ENCODE peak calls at places on chromosomes 11 and 22, in six cellular contexts. One of them, this sample, is unnamed.

GRCh38 chr11:11841121-11841604 is 609 bp upstream of the USP47 start:
- DNase-seq in germinal center: no peak
- DNase-seq in EL: peak; percentile 45
- DNase-seq in suprapubic skin: peak; percentile 69
- DNase-seq in retina: no peak
- DNase-seq in HT-29: peak; percentile 53
- DNase-seq in this sample: no peak

GRCh38 chr11:70627219-70627618 is 228.9 kb downstream of the CTTN start:
- DNase-seq in EL: no peak
- DNase-seq in germinal center: no peak
- DNase-seq in suprapubic skin: no peak
- DNase-seq in HT-29: peak; percentile 15
- DNase-seq in retina: no peak
- DNase-seq in this sample: no peak

GRCh38 chr22:20319041-20319744 is 667 bp downstream of the DGCR6L start:
- DNase-seq in EL: peak; percentile 40
- DNase-seq in HT-29: peak; percentile 47
- DNase-seq in retina: no peak
- DNase-seq in suprapubic skin: peak; percentile 46
- DNase-seq in germinal center: peak; percentile 28
- DNase-seq in this sample: no peak

GRCh38 chr22:20777420-20778177 is 3.7 kb downstream of the SERPIND1 start:
- DNase-seq in germinal center: no peak
- DNase-seq in HT-29: peak; percentile 79
- DNase-seq in retina: no peak
- DNase-seq in EL: peak; percentile 85
- DNase-seq in suprapubic skin: no peak
- DNase-seq in this sample: no peak

GRCh38 chr11:134333312-134333711 is 1.5 kb downstream of the GLB1L2 start:
- DNase-seq in EL: no peak
- DNase-seq in suprapubic skin: no peak
- DNase-seq in retina: no peak
- DNase-seq in HT-29: no peak
- DNase-seq in germinal center: no peak
- DNase-seq in this sample: no peak

GRCh38 chr11:17548444-17548843 is 1.4 kb downstream of the OTOG start:
- DNase-seq in germinal center: no peak
- DNase-seq in retina: no peak
- DNase-seq in suprapubic skin: no peak
- DNase-seq in HT-29: peak; percentile 35
- DNase-seq in EL: no peak
- DNase-seq in this sample: no peak

GRCh38 chr11:41612415-41612814 is 153.0 kb upstream of the LRRC4C start:
- DNase-seq in germinal center: no peak
- DNase-seq in retina: no peak
- DNase-seq in suprapubic skin: no peak
- DNase-seq in HT-29: peak; percentile 48
- DNase-seq in EL: no peak
- DNase-seq in this sample: no peak

GRCh38 chr22:50190182-50190951 is 4.7 kb downstream of the TRABD start:
- DNase-seq in suprapubic skin: peak; percentile 88
- DNase-seq in EL: peak; percentile 61
- DNase-seq in retina: peak; percentile 71
- DNase-seq in HT-29: peak; percentile 84
- DNase-seq in germinal center: peak; percentile 86
- DNase-seq in this sample: peak; percentile 87

GRCh38 chr22:28759861-28760560 is 12.5 kb upstream of the CCDC117 start:
- DNase-seq in germinal center: peak; percentile 32
- DNase-seq in HT-29: no peak
- DNase-seq in EL: no peak
- DNase-seq in retina: no peak
- DNase-seq in suprapubic skin: no peak
- DNase-seq in this sample: no peak

GRCh38 chr22:40396882-40397281 is 26.5 kb downstream of the SGSM3 start:
- DNase-seq in retina: peak; percentile 17
- DNase-seq in germinal center: no peak
- DNase-seq in EL: peak; percentile 51
- DNase-seq in HT-29: peak; percentile 94
- DNase-seq in suprapubic skin: no peak
- DNase-seq in this sample: no peak

GRCh38 chr11:35088676-35089075 is 50.3 kb upstream of the CD44 start:
- DNase-seq in EL: peak; percentile 45
- DNase-seq in suprapubic skin: no peak
- DNase-seq in germinal center: no peak
- DNase-seq in retina: no peak
- DNase-seq in HT-29: no peak
- DNase-seq in this sample: no peak

GRCh38 chr11:117535201-117535869 is 207.7 kb downstream of the CEP164 start:
- DNase-seq in suprapubic skin: no peak
- DNase-seq in HT-29: peak; percentile 55
- DNase-seq in germinal center: no peak
- DNase-seq in retina: no peak
- DNase-seq in EL: no peak
- DNase-seq in this sample: no peak

GRCh38 chr11:128520886-128521696 is 66.3 kb downstream of the ETS1 start:
- DNase-seq in germinal center: peak; percentile 37
- DNase-seq in retina: no peak
- DNase-seq in HT-29: peak; percentile 33
- DNase-seq in suprapubic skin: no peak
- DNase-seq in EL: no peak
- DNase-seq in this sample: no peak

GRCh38 chr11:65559951-65560537 is 1.9 kb upstream of the LTBP3 start:
- DNase-seq in EL: peak; percentile 71
- DNase-seq in suprapubic skin: no peak
- DNase-seq in HT-29: peak; percentile 69
- DNase-seq in retina: no peak
- DNase-seq in germinal center: no peak
- DNase-seq in this sample: no peak

GRCh38 chr11:113789675-113790320 is 10.2 kb downstream of the CLDN25 start:
- DNase-seq in suprapubic skin: no peak
- DNase-seq in EL: no peak
- DNase-seq in HT-29: no peak
- DNase-seq in germinal center: no peak
- DNase-seq in retina: no peak
- DNase-seq in this sample: no peak

GRCh38 chr11:48054994-48055291 is 74.6 kb downstream of the PTPRJ start:
- DNase-seq in suprapubic skin: no peak
- DNase-seq in retina: no peak
- DNase-seq in germinal center: no peak
- DNase-seq in EL: no peak
- DNase-seq in HT-29: no peak
- DNase-seq in this sample: no peak

GRCh38 chr22:46801826-46802607 is 39.6 kb downstream of the TBC1D22A start:
- DNase-seq in EL: no peak
- DNase-seq in germinal center: no peak
- DNase-seq in retina: no peak
- DNase-seq in suprapubic skin: peak; percentile 54
- DNase-seq in HT-29: no peak
- DNase-seq in this sample: no peak

This sample was measured in GM13976.